ENCODE peak calls at places on chromosomes 4 and X, in seven cellular contexts. G is NCI-H345, F is tibial nerve, L is Daoy, X is SJSA1, V is ovary, I is stomach. J is an unnamed sample.

GRCh38 chr4:152209772-152210493 is 326.0 kb downstream of the FBXW7 start:
- DNase-seq in G (no peak), F (no peak), L (no peak), X (no peak), V (no peak), I (no peak), J (no peak)

GRCh38 chr4:149161247-149161646 is 654.4 kb downstream of the IQCM start:
- DNase-seq in G (no peak), F (no peak), L (no peak), X (no peak), V (no peak), I (no peak), J (no peak)

GRCh38 chrX:153626863-153627674 is 19.9 kb upstream of the DUSP9 start:
- DNase-seq in G (no peak), F (no peak), L (no peak), X (no peak), V (peak; percentile 21), I (no peak), J (no peak)

GRCh38 chr4:1608821-1609500 is 75.2 kb downstream of the FAM53A start:
- DNase-seq in G (no peak), F (no peak), L (no peak), X (no peak), V (no peak), I (no peak), J (no peak)

GRCh38 chr4:174522183-174523002 is at the start of gene HPGD:
- DNase-seq in G (peak; percentile 67), F (peak; percentile 34), L (peak; percentile 33), X (peak; percentile 50), V (no peak), I (peak; percentile 75), J (peak; percentile 15)

GRCh38 chr4:73662709-73663546 is 42.7 kb upstream of the RASSF6 start:
- DNase-seq in G (peak; percentile 12), F (no peak), L (peak; percentile 36), X (no peak), V (no peak), I (no peak), J (no peak)

GRCh38 chr4:26985836-26986235 is 125.2 kb downstream of the STIM2 start:
- DNase-seq in G (no peak), F (no peak), L (no peak), X (no peak), V (no peak), I (no peak), J (no peak)

GRCh38 chr4:106659386-106659785 is 290.8 kb upstream of the GIMD1 start:
- DNase-seq in G (no peak), F (no peak), L (no peak), X (no peak), V (no peak), I (no peak), J (no peak)

GRCh38 chr4:106569151-106570029 is 200.8 kb upstream of the GIMD1 start:
- DNase-seq in G (no peak), F (no peak), L (no peak), X (no peak), V (no peak), I (no peak), J (no peak)

GRCh38 chrX:31443654-31444053 is 371.8 kb upstream of the FTHL17 start:
- DNase-seq in G (no peak), F (no peak), L (no peak), X (no peak), V (no peak), I (no peak), J (no peak)

GRCh38 chr4:41095973-41096372 is 118.4 kb downstream of the APBB2 start:
- DNase-seq in G (no peak), F (no peak), L (peak; percentile 14), X (no peak), V (no peak), I (no peak), J (no peak)

GRCh38 chrX:68929332-68930150 is 100.7 kb downstream of the EFNB1 start:
- DNase-seq in G (no peak), F (no peak), L (peak; percentile 82), X (peak; percentile 63), V (peak; percentile 47), I (peak; percentile 32), J (no peak)

GRCh38 chr4:185318679-185319078 is 77.0 kb downstream of the LRP2BP start:
- DNase-seq in G (peak; percentile 76), F (no peak), L (no peak), X (no peak), V (no peak), I (no peak), J (no peak)

GRCh38 chrX:72713130-72713529 is 976 bp downstream of the PHKA1 start:
- DNase-seq in G (no peak), F (no peak), L (no peak), X (no peak), V (no peak), I (no peak), J (no peak)

GRCh38 chr4:122458625-122459024 is 2.1 kb upstream of the IL2 start:
- DNase-seq in G (no peak), F (no peak), L (peak; percentile 16), X (peak; percentile 49), V (no peak), I (no peak), J (no peak)

GRCh38 chrX:24017674-24018073 is 9.3 kb downstream of the KLHL15 start:
- DNase-seq in G (no peak), F (no peak), L (no peak), X (no peak), V (no peak), I (no peak), J (no peak)

GRCh38 chr4:141540643-141541042 is 95.7 kb upstream of the IL15 start:
- DNase-seq in G (no peak), F (no peak), L (peak; percentile 5), X (no peak), V (no peak), I (no peak), J (no peak)

GRCh38 chr4:17665346-17665745 is 50.9 kb downstream of the MED28 start:
- DNase-seq in G (no peak), F (no peak), L (no peak), X (no peak), V (no peak), I (no peak), J (no peak)

GRCh38 chr4:1775731-1776500 is 17.2 kb upstream of the FGFR3 start:
- DNase-seq in G (no peak), F (no peak), L (peak; percentile 46), X (no peak), V (no peak), I (no peak), J (no peak)

GRCh38 chr4:183960021-183960420 is 54.9 kb downstream of the STOX2 start:
- DNase-seq in G (peak; percentile 74), F (peak; percentile 76), L (peak; percentile 27), X (no peak), V (peak; percentile 61), I (peak; percentile 65), J (peak; percentile 53)

GRCh38 chrX:17597836-17598434 is 139.4 kb upstream of the SCML1 start:
- DNase-seq in G (peak; percentile 44), F (peak; percentile 77), L (no peak), X (no peak), V (peak; percentile 87), I (peak; percentile 86), J (no peak)

GRCh38 chr4:97235516-97235915 is 907.8 kb downstream of the STPG2 start:
- DNase-seq in G (peak; percentile 60), F (no peak), L (no peak), X (no peak), V (no peak), I (no peak), J (no peak)

GRCh38 chrX:139141370-139141769 is 389.2 kb upstream of the F9 start:
- DNase-seq in G (no peak), F (no peak), L (peak; percentile 15), X (no peak), V (no peak), I (no peak), J (no peak)

GRCh38 chr4:48799157-48799556 is 19.1 kb upstream of the FRYL start:
- DNase-seq in G (no peak), F (no peak), L (no peak), X (no peak), V (no peak), I (no peak), J (no peak)

GRCh38 chr4:26978387-26979071 is 117.9 kb downstream of the STIM2 start:
- DNase-seq in G (no peak), F (no peak), L (no peak), X (no peak), V (no peak), I (no peak), J (no peak)

GRCh38 chr4:15381806-15382338 is 46.0 kb upstream of the C1QTNF7 start:
- DNase-seq in G (no peak), F (no peak), L (no peak), X (no peak), V (no peak), I (no peak), J (no peak)

GRCh38 chr4:183026701-183027100 is 72.4 kb upstream of the WWC2 start:
- DNase-seq in G (no peak), F (no peak), L (no peak), X (no peak), V (no peak), I (no peak), J (no peak)

GRCh38 chrX:108139303-108139702 is 47.7 kb downstream of the ATG4A start:
- DNase-seq in G (no peak), F (no peak), L (no peak), X (no peak), V (no peak), I (no peak), J (no peak)

GRCh38 chrX:1412551-1413161 is 20.7 kb upstream of the SLC25A6 start:
- DNase-seq in G (no peak), F (no peak), L (no peak), X (no peak), V (no peak), I (no peak), J (no peak)

GRCh38 chr4:40576651-40577480 is 52.8 kb downstream of the RBM47 start:
- DNase-seq in G (peak; percentile 30), F (peak; percentile 48), L (peak; percentile 83), X (peak; percentile 33), V (peak; percentile 37), I (peak; percentile 85), J (no peak)

J was measured in H1.